ENCODE peak calls at places on chromosome 22, in eight cellular contexts. One of them, this sample, is unnamed.

GRCh38 chr22:31488988-31489617 is 539 bp downstream of the EIF4ENIF1 start:
- DNase-seq in T-cell: no peak
- DNase-seq in cardiac fibroblast: peak
- DNase-seq in NCI-H2029: no peak
- DNase-seq in Calu3: peak
- DNase-seq in fibroblast of pulmonary artery: peak
- DNase-seq in prostate gland: peak
- DNase-seq in NAMALWA: peak
- DNase-seq in this sample: no peak

GRCh38 chr22:40498454-40499186 is 128.2 kb downstream of the SGSM3 start:
- DNase-seq in T-cell: no peak
- DNase-seq in cardiac fibroblast: peak
- DNase-seq in NCI-H2029: peak
- DNase-seq in Calu3: peak
- DNase-seq in fibroblast of pulmonary artery: peak
- DNase-seq in prostate gland: no peak
- DNase-seq in NAMALWA: no peak
- DNase-seq in this sample: peak

GRCh38 chr22:23652711-23653110 is 20.6 kb upstream of the DRICH1 start:
- DNase-seq in T-cell: no peak
- DNase-seq in cardiac fibroblast: no peak
- DNase-seq in NCI-H2029: no peak
- DNase-seq in Calu3: no peak
- DNase-seq in fibroblast of pulmonary artery: no peak
- DNase-seq in prostate gland: no peak
- DNase-seq in NAMALWA: no peak
- DNase-seq in this sample: no peak

GRCh38 chr22:28243539-28243938 is 324.5 kb upstream of the PITPNB start:
- DNase-seq in T-cell: no peak
- DNase-seq in cardiac fibroblast: peak
- DNase-seq in NCI-H2029: no peak
- DNase-seq in Calu3: no peak
- DNase-seq in fibroblast of pulmonary artery: peak
- DNase-seq in prostate gland: no peak
- DNase-seq in NAMALWA: no peak
- DNase-seq in this sample: no peak

GRCh38 chr22:30185129-30185528 is 61.4 kb downstream of the LIF start:
- DNase-seq in T-cell: no peak
- DNase-seq in cardiac fibroblast: no peak
- DNase-seq in NCI-H2029: no peak
- DNase-seq in Calu3: no peak
- DNase-seq in fibroblast of pulmonary artery: no peak
- DNase-seq in prostate gland: no peak
- DNase-seq in NAMALWA: no peak
- DNase-seq in this sample: no peak

GRCh38 chr22:47198801-47199251 is 436.4 kb downstream of the TBC1D22A start:
- DNase-seq in T-cell: no peak
- DNase-seq in cardiac fibroblast: no peak
- DNase-seq in NCI-H2029: no peak
- DNase-seq in Calu3: no peak
- DNase-seq in fibroblast of pulmonary artery: no peak
- DNase-seq in prostate gland: no peak
- DNase-seq in NAMALWA: no peak
- DNase-seq in this sample: no peak

GRCh38 chr22:18078329-18079041 is 695 bp downstream of the PEX26 start:
- DNase-seq in T-cell: no peak
- DNase-seq in cardiac fibroblast: no peak
- DNase-seq in NCI-H2029: peak
- DNase-seq in Calu3: peak
- DNase-seq in fibroblast of pulmonary artery: no peak
- DNase-seq in prostate gland: no peak
- DNase-seq in NAMALWA: peak
- DNase-seq in this sample: no peak

GRCh38 chr22:39487826-39488520 is 14.1 kb upstream of the MIEF1 start:
- DNase-seq in T-cell: no peak
- DNase-seq in cardiac fibroblast: no peak
- DNase-seq in NCI-H2029: no peak
- DNase-seq in Calu3: no peak
- DNase-seq in fibroblast of pulmonary artery: no peak
- DNase-seq in prostate gland: no peak
- DNase-seq in NAMALWA: no peak
- DNase-seq in this sample: no peak

GRCh38 chr22:30893434-30894370 is 74.9 kb downstream of the MORC2 start:
- DNase-seq in T-cell: no peak
- DNase-seq in cardiac fibroblast: no peak
- DNase-seq in NCI-H2029: no peak
- DNase-seq in Calu3: no peak
- DNase-seq in fibroblast of pulmonary artery: no peak
- DNase-seq in prostate gland: no peak
- DNase-seq in NAMALWA: no peak
- DNase-seq in this sample: no peak

GRCh38 chr22:50683994-50684371 is 11.4 kb downstream of the SHANK3 start:
- DNase-seq in T-cell: no peak
- DNase-seq in cardiac fibroblast: no peak
- DNase-seq in NCI-H2029: no peak
- DNase-seq in Calu3: no peak
- DNase-seq in fibroblast of pulmonary artery: no peak
- DNase-seq in prostate gland: no peak
- DNase-seq in NAMALWA: no peak
- DNase-seq in this sample: no peak

GRCh38 chr22:38942702-38943101 is 14.7 kb upstream of the APOBEC3A start:
- DNase-seq in T-cell: no peak
- DNase-seq in cardiac fibroblast: no peak
- DNase-seq in NCI-H2029: no peak
- DNase-seq in Calu3: no peak
- DNase-seq in fibroblast of pulmonary artery: no peak
- DNase-seq in prostate gland: no peak
- DNase-seq in NAMALWA: no peak
- DNase-seq in this sample: no peak

GRCh38 chr22:30044369-30044768 is 35.9 kb upstream of the HORMAD2 start:
- DNase-seq in T-cell: no peak
- DNase-seq in cardiac fibroblast: peak
- DNase-seq in NCI-H2029: peak
- DNase-seq in Calu3: peak
- DNase-seq in fibroblast of pulmonary artery: peak
- DNase-seq in prostate gland: no peak
- DNase-seq in NAMALWA: no peak
- DNase-seq in this sample: peak

GRCh38 chr22:19271856-19272535 is 19.5 kb downstream of the CLTCL1 start:
- DNase-seq in T-cell: no peak
- DNase-seq in cardiac fibroblast: peak
- DNase-seq in NCI-H2029: no peak
- DNase-seq in Calu3: no peak
- DNase-seq in fibroblast of pulmonary artery: no peak
- DNase-seq in prostate gland: peak
- DNase-seq in NAMALWA: no peak
- DNase-seq in this sample: no peak

GRCh38 chr22:40107244-40107643 is 70.5 kb upstream of the TNRC6B start:
- DNase-seq in T-cell: no peak
- DNase-seq in cardiac fibroblast: peak
- DNase-seq in NCI-H2029: peak
- DNase-seq in Calu3: no peak
- DNase-seq in fibroblast of pulmonary artery: no peak
- DNase-seq in prostate gland: no peak
- DNase-seq in NAMALWA: peak
- DNase-seq in this sample: no peak

GRCh38 chr22:30290679-30291333 is 1.5 kb upstream of the CASTOR1 start:
- DNase-seq in T-cell: no peak
- DNase-seq in cardiac fibroblast: peak
- DNase-seq in NCI-H2029: peak
- DNase-seq in Calu3: peak
- DNase-seq in fibroblast of pulmonary artery: peak
- DNase-seq in prostate gland: peak
- DNase-seq in NAMALWA: peak
- DNase-seq in this sample: no peak

GRCh38 chr22:47610766-47611165 is 848.3 kb downstream of the TBC1D22A start:
- DNase-seq in T-cell: no peak
- DNase-seq in cardiac fibroblast: no peak
- DNase-seq in NCI-H2029: no peak
- DNase-seq in Calu3: no peak
- DNase-seq in fibroblast of pulmonary artery: no peak
- DNase-seq in prostate gland: no peak
- DNase-seq in NAMALWA: no peak
- DNase-seq in this sample: no peak

GRCh38 chr22:35524966-35525686 is 15.5 kb upstream of the RASD2 start:
- DNase-seq in T-cell: no peak
- DNase-seq in cardiac fibroblast: no peak
- DNase-seq in NCI-H2029: no peak
- DNase-seq in Calu3: no peak
- DNase-seq in fibroblast of pulmonary artery: no peak
- DNase-seq in prostate gland: no peak
- DNase-seq in NAMALWA: no peak
- DNase-seq in this sample: no peak

GRCh38 chr22:38104084-38104483 is 6.4 kb downstream of the BAIAP2L2 start:
- DNase-seq in T-cell: no peak
- DNase-seq in cardiac fibroblast: peak
- DNase-seq in NCI-H2029: no peak
- DNase-seq in Calu3: no peak
- DNase-seq in fibroblast of pulmonary artery: peak
- DNase-seq in prostate gland: no peak
- DNase-seq in NAMALWA: peak
- DNase-seq in this sample: no peak

GRCh38 chr22:27238935-27239510 is 562.5 kb downstream of the MN1 start:
- DNase-seq in T-cell: no peak
- DNase-seq in cardiac fibroblast: peak
- DNase-seq in NCI-H2029: peak
- DNase-seq in Calu3: peak
- DNase-seq in fibroblast of pulmonary artery: peak
- DNase-seq in prostate gland: no peak
- DNase-seq in NAMALWA: no peak
- DNase-seq in this sample: peak

GRCh38 chr22:29661355-29661754 is 57.9 kb downstream of the NF2 start:
- DNase-seq in T-cell: no peak
- DNase-seq in cardiac fibroblast: peak
- DNase-seq in NCI-H2029: no peak
- DNase-seq in Calu3: no peak
- DNase-seq in fibroblast of pulmonary artery: peak
- DNase-seq in prostate gland: no peak
- DNase-seq in NAMALWA: no peak
- DNase-seq in this sample: no peak

GRCh38 chr22:23250424-23251363 is 70.4 kb downstream of the BCR start:
- DNase-seq in T-cell: no peak
- DNase-seq in cardiac fibroblast: no peak
- DNase-seq in NCI-H2029: no peak
- DNase-seq in Calu3: no peak
- DNase-seq in fibroblast of pulmonary artery: no peak
- DNase-seq in prostate gland: no peak
- DNase-seq in NAMALWA: no peak
- DNase-seq in this sample: no peak

GRCh38 chr22:46484156-46484860 is 53.1 kb downstream of the CELSR1 start:
- DNase-seq in T-cell: no peak
- DNase-seq in cardiac fibroblast: no peak
- DNase-seq in NCI-H2029: no peak
- DNase-seq in Calu3: no peak
- DNase-seq in fibroblast of pulmonary artery: no peak
- DNase-seq in prostate gland: no peak
- DNase-seq in NAMALWA: no peak
- DNase-seq in this sample: no peak

GRCh38 chr22:28244760-28245159 is 325.7 kb upstream of the PITPNB start:
- DNase-seq in T-cell: no peak
- DNase-seq in cardiac fibroblast: no peak
- DNase-seq in NCI-H2029: no peak
- DNase-seq in Calu3: no peak
- DNase-seq in fibroblast of pulmonary artery: no peak
- DNase-seq in prostate gland: no peak
- DNase-seq in NAMALWA: no peak
- DNase-seq in this sample: no peak

GRCh38 chr22:31739795-31740201 is 10.1 kb downstream of the PRR14L start:
- DNase-seq in T-cell: no peak
- DNase-seq in cardiac fibroblast: no peak
- DNase-seq in NCI-H2029: peak
- DNase-seq in Calu3: no peak
- DNase-seq in fibroblast of pulmonary artery: no peak
- DNase-seq in prostate gland: no peak
- DNase-seq in NAMALWA: no peak
- DNase-seq in this sample: no peak

GRCh38 chr22:25804676-25805075 is 62.7 kb downstream of the MYO18B start:
- DNase-seq in T-cell: no peak
- DNase-seq in cardiac fibroblast: no peak
- DNase-seq in NCI-H2029: no peak
- DNase-seq in Calu3: no peak
- DNase-seq in fibroblast of pulmonary artery: no peak
- DNase-seq in prostate gland: no peak
- DNase-seq in NAMALWA: no peak
- DNase-seq in this sample: no peak

GRCh38 chr22:22770280-22770871 is 117.2 kb upstream of the IGLL5 start:
- DNase-seq in T-cell: no peak
- DNase-seq in cardiac fibroblast: peak
- DNase-seq in NCI-H2029: peak
- DNase-seq in Calu3: peak
- DNase-seq in fibroblast of pulmonary artery: peak
- DNase-seq in prostate gland: peak
- DNase-seq in NAMALWA: peak
- DNase-seq in this sample: no peak

GRCh38 chr22:44371741-44372525 is 59.2 kb upstream of the SHISAL1 start:
- DNase-seq in T-cell: no peak
- DNase-seq in cardiac fibroblast: no peak
- DNase-seq in NCI-H2029: no peak
- DNase-seq in Calu3: no peak
- DNase-seq in fibroblast of pulmonary artery: no peak
- DNase-seq in prostate gland: no peak
- DNase-seq in NAMALWA: no peak
- DNase-seq in this sample: no peak

GRCh38 chr22:29998627-29999026 is 81.6 kb upstream of the HORMAD2 start:
- DNase-seq in T-cell: no peak
- DNase-seq in cardiac fibroblast: peak
- DNase-seq in NCI-H2029: no peak
- DNase-seq in Calu3: no peak
- DNase-seq in fibroblast of pulmonary artery: peak
- DNase-seq in prostate gland: no peak
- DNase-seq in NAMALWA: peak
- DNase-seq in this sample: no peak

GRCh38 chr22:38469306-38469781 is 1.4 kb downstream of the KDELR3 start:
- DNase-seq in T-cell: no peak
- DNase-seq in cardiac fibroblast: no peak
- DNase-seq in NCI-H2029: no peak
- DNase-seq in Calu3: no peak
- DNase-seq in fibroblast of pulmonary artery: no peak
- DNase-seq in prostate gland: no peak
- DNase-seq in NAMALWA: no peak
- DNase-seq in this sample: no peak

GRCh38 chr22:36233796-36234195 is 5.5 kb downstream of the APOL2 start:
- DNase-seq in T-cell: no peak
- DNase-seq in cardiac fibroblast: no peak
- DNase-seq in NCI-H2029: no peak
- DNase-seq in Calu3: no peak
- DNase-seq in fibroblast of pulmonary artery: no peak
- DNase-seq in prostate gland: no peak
- DNase-seq in NAMALWA: no peak
- DNase-seq in this sample: no peak

GRCh38 chr22:20238567-20239062 is 29.5 kb downstream of the RTN4R start:
- DNase-seq in T-cell: peak
- DNase-seq in cardiac fibroblast: no peak
- DNase-seq in NCI-H2029: no peak
- DNase-seq in Calu3: peak
- DNase-seq in fibroblast of pulmonary artery: no peak
- DNase-seq in prostate gland: peak
- DNase-seq in NAMALWA: peak
- DNase-seq in this sample: no peak

GRCh38 chr22:32926600-32926999 is 125.1 kb downstream of the TIMP3 start:
- DNase-seq in T-cell: no peak
- DNase-seq in cardiac fibroblast: peak
- DNase-seq in NCI-H2029: no peak
- DNase-seq in Calu3: peak
- DNase-seq in fibroblast of pulmonary artery: peak
- DNase-seq in prostate gland: no peak
- DNase-seq in NAMALWA: peak
- DNase-seq in this sample: peak

GRCh38 chr22:41397143-41397811 is 15.5 kb downstream of the TEF start:
- DNase-seq in T-cell: no peak
- DNase-seq in cardiac fibroblast: no peak
- DNase-seq in NCI-H2029: no peak
- DNase-seq in Calu3: no peak
- DNase-seq in fibroblast of pulmonary artery: no peak
- DNase-seq in prostate gland: no peak
- DNase-seq in NAMALWA: no peak
- DNase-seq in this sample: no peak